ENCODE peak calls at places on chromosomes 3 and 15, in five cellular contexts. One of them, this sample, is unnamed.

GRCh38 chr3:131848111-131848510 is 186.7 kb downstream of the CPNE4 start:
- DNase-seq in activated T-helper 9 cell treated with anti-CD3 and anti-CD28 coated beads, Interleukin-2, amount 50 U/mL, for 16 hours: no peak
- DNase-seq in Right ventricle myocardium superior: no peak
- DNase-seq in GDM1: no peak
- DNase-seq in SHP77 treated with DMSO at 0.1 percent for 48 hours: no peak
- DNase-seq in this sample: no peak

GRCh38 chr3:54827056-54827687 is 100.7 kb downstream of the LRTM1 start:
- DNase-seq in activated T-helper 9 cell treated with anti-CD3 and anti-CD28 coated beads, Interleukin-2, amount 50 U/mL, for 16 hours: no peak
- DNase-seq in Right ventricle myocardium superior: no peak
- DNase-seq in GDM1: no peak
- DNase-seq in SHP77 treated with DMSO at 0.1 percent for 48 hours: no peak
- DNase-seq in this sample: no peak

GRCh38 chr15:37967788-37968187 is 33.3 kb downstream of the TMCO5A start:
- DNase-seq in activated T-helper 9 cell treated with anti-CD3 and anti-CD28 coated beads, Interleukin-2, amount 50 U/mL, for 16 hours: no peak
- DNase-seq in Right ventricle myocardium superior: no peak
- DNase-seq in GDM1: no peak
- DNase-seq in SHP77 treated with DMSO at 0.1 percent for 48 hours: no peak
- DNase-seq in this sample: no peak

GRCh38 chr3:31841515-31841914 is 139.5 kb downstream of the OSBPL10 start:
- DNase-seq in activated T-helper 9 cell treated with anti-CD3 and anti-CD28 coated beads, Interleukin-2, amount 50 U/mL, for 16 hours: no peak
- DNase-seq in Right ventricle myocardium superior: no peak
- DNase-seq in GDM1: no peak
- DNase-seq in SHP77 treated with DMSO at 0.1 percent for 48 hours: no peak
- DNase-seq in this sample: no peak

GRCh38 chr3:77142636-77143035 is 102.7 kb downstream of the ROBO2 start:
- DNase-seq in activated T-helper 9 cell treated with anti-CD3 and anti-CD28 coated beads, Interleukin-2, amount 50 U/mL, for 16 hours: no peak
- DNase-seq in Right ventricle myocardium superior: no peak
- DNase-seq in GDM1: no peak
- DNase-seq in SHP77 treated with DMSO at 0.1 percent for 48 hours: no peak
- DNase-seq in this sample: no peak

GRCh38 chr3:55735976-55736375 is 248.9 kb upstream of the WNT5A start:
- DNase-seq in activated T-helper 9 cell treated with anti-CD3 and anti-CD28 coated beads, Interleukin-2, amount 50 U/mL, for 16 hours: no peak
- DNase-seq in Right ventricle myocardium superior: no peak
- DNase-seq in GDM1: no peak
- DNase-seq in SHP77 treated with DMSO at 0.1 percent for 48 hours: no peak
- DNase-seq in this sample: no peak

GRCh38 chr3:37861540-37862051 is at the start of gene CTDSPL:
- DNase-seq in activated T-helper 9 cell treated with anti-CD3 and anti-CD28 coated beads, Interleukin-2, amount 50 U/mL, for 16 hours: no peak
- DNase-seq in Right ventricle myocardium superior: peak
- DNase-seq in GDM1: no peak
- DNase-seq in SHP77 treated with DMSO at 0.1 percent for 48 hours: no peak
- DNase-seq in this sample: no peak

GRCh38 chr3:45143673-45144670 is 2.2 kb downstream of the CDCP1 start:
- DNase-seq in activated T-helper 9 cell treated with anti-CD3 and anti-CD28 coated beads, Interleukin-2, amount 50 U/mL, for 16 hours: no peak
- DNase-seq in Right ventricle myocardium superior: no peak
- DNase-seq in GDM1: no peak
- DNase-seq in SHP77 treated with DMSO at 0.1 percent for 48 hours: no peak
- DNase-seq in this sample: no peak

GRCh38 chr15:48645558-48646330 is at the start of gene FBN1:
- DNase-seq in activated T-helper 9 cell treated with anti-CD3 and anti-CD28 coated beads, Interleukin-2, amount 50 U/mL, for 16 hours: no peak
- DNase-seq in Right ventricle myocardium superior: peak
- DNase-seq in GDM1: no peak
- DNase-seq in SHP77 treated with DMSO at 0.1 percent for 48 hours: no peak
- DNase-seq in this sample: no peak

GRCh38 chr3:59482684-59483083 is 432.9 kb upstream of the CFAP20DC start:
- DNase-seq in activated T-helper 9 cell treated with anti-CD3 and anti-CD28 coated beads, Interleukin-2, amount 50 U/mL, for 16 hours: no peak
- DNase-seq in Right ventricle myocardium superior: no peak
- DNase-seq in GDM1: no peak
- DNase-seq in SHP77 treated with DMSO at 0.1 percent for 48 hours: no peak
- DNase-seq in this sample: no peak

GRCh38 chr15:63348392-63348791 is 33.3 kb downstream of the CA12 start:
- DNase-seq in activated T-helper 9 cell treated with anti-CD3 and anti-CD28 coated beads, Interleukin-2, amount 50 U/mL, for 16 hours: no peak
- DNase-seq in Right ventricle myocardium superior: peak
- DNase-seq in GDM1: peak
- DNase-seq in SHP77 treated with DMSO at 0.1 percent for 48 hours: no peak
- DNase-seq in this sample: no peak

GRCh38 chr15:71658036-71658435 is 152.3 kb upstream of the NR2E3 start:
- DNase-seq in activated T-helper 9 cell treated with anti-CD3 and anti-CD28 coated beads, Interleukin-2, amount 50 U/mL, for 16 hours: no peak
- DNase-seq in Right ventricle myocardium superior: no peak
- DNase-seq in GDM1: no peak
- DNase-seq in SHP77 treated with DMSO at 0.1 percent for 48 hours: no peak
- DNase-seq in this sample: no peak

GRCh38 chr3:56672-57071 is 139.9 kb upstream of the CHL1 start:
- DNase-seq in activated T-helper 9 cell treated with anti-CD3 and anti-CD28 coated beads, Interleukin-2, amount 50 U/mL, for 16 hours: no peak
- DNase-seq in Right ventricle myocardium superior: no peak
- DNase-seq in GDM1: no peak
- DNase-seq in SHP77 treated with DMSO at 0.1 percent for 48 hours: no peak
- DNase-seq in this sample: no peak

GRCh38 chr15:23035964-23036566 is 3.3 kb downstream of the TUBGCP5 start:
- DNase-seq in activated T-helper 9 cell treated with anti-CD3 and anti-CD28 coated beads, Interleukin-2, amount 50 U/mL, for 16 hours: peak
- DNase-seq in Right ventricle myocardium superior: no peak
- DNase-seq in GDM1: peak
- DNase-seq in SHP77 treated with DMSO at 0.1 percent for 48 hours: no peak
- DNase-seq in this sample: no peak

GRCh38 chr3:57956119-57956832 is 51.9 kb upstream of the FLNB start:
- DNase-seq in activated T-helper 9 cell treated with anti-CD3 and anti-CD28 coated beads, Interleukin-2, amount 50 U/mL, for 16 hours: no peak
- DNase-seq in Right ventricle myocardium superior: peak
- DNase-seq in GDM1: no peak
- DNase-seq in SHP77 treated with DMSO at 0.1 percent for 48 hours: no peak
- DNase-seq in this sample: no peak

GRCh38 chr3:28279770-28280169 is 38.4 kb downstream of the CMC1 start:
- DNase-seq in activated T-helper 9 cell treated with anti-CD3 and anti-CD28 coated beads, Interleukin-2, amount 50 U/mL, for 16 hours: no peak
- DNase-seq in Right ventricle myocardium superior: no peak
- DNase-seq in GDM1: no peak
- DNase-seq in SHP77 treated with DMSO at 0.1 percent for 48 hours: no peak
- DNase-seq in this sample: no peak